ENCODE peak calls at places on chromosomes 2 and 18, in five cellular contexts. Y is pulmonary artery endothelial cell; Q is effector memory CD4-positive, alpha-beta T cell; L is mesothelial cell of epicardium; W is NCI-H1092. U is an unnamed sample.

GRCh38 chr2:189293164-189293563 is 113.6 kb upstream of the COL5A2 start:
- DNase-seq in Y (no peak), Q (no peak), L (no peak), W (no peak), U (no peak)

GRCh38 chr2:222410534-222410933 is 13.8 kb upstream of the SGPP2 start:
- DNase-seq in Y (no peak), Q (no peak), L (no peak), W (no peak), U (no peak)

GRCh38 chr2:61439241-61440002 is 31.5 kb downstream of the USP34 start:
- DNase-seq in Y (no peak), Q (no peak), L (no peak), W (no peak), U (no peak)

GRCh38 chr2:16619576-16620245 is 45.9 kb downstream of the CYRIA start:
- DNase-seq in Y (no peak), Q (no peak), L (no peak), W (no peak), U (no peak)

GRCh38 chr2:19532797-19533196 is 174.4 kb upstream of the OSR1 start:
- DNase-seq in Y (no peak), Q (no peak), L (no peak), W (no peak), U (no peak)

GRCh38 chr2:120856421-120856862 is 120.8 kb downstream of the GLI2 start:
- DNase-seq in Y (no peak), Q (no peak), L (no peak), W (no peak), U (no peak)

GRCh38 chr2:161085041-161085598 is 75.1 kb upstream of the TANK start:
- DNase-seq in Y (peak; percentile 55), Q (no peak), L (no peak), W (no peak), U (peak; percentile 86)

GRCh38 chr2:29420484-29420883 is 305.3 kb downstream of the CLIP4 start:
- DNase-seq in Y (no peak), Q (no peak), L (no peak), W (no peak), U (no peak)

GRCh38 chr2:71943238-71944182 is 204.2 kb downstream of the CYP26B1 start:
- DNase-seq in Y (no peak), Q (no peak), L (no peak), W (no peak), U (no peak)

GRCh38 chr2:19228720-19229119 is 129.7 kb downstream of the OSR1 start:
- DNase-seq in Y (no peak), Q (no peak), L (no peak), W (no peak), U (no peak)

GRCh38 chr18:75896865-75897264 is 469.4 kb upstream of the SMIM21 start:
- DNase-seq in Y (no peak), Q (no peak), L (no peak), W (peak; percentile 59), U (no peak)

GRCh38 chr2:50077190-50077589 is 922.9 kb upstream of the FSHR start:
- DNase-seq in Y (no peak), Q (no peak), L (no peak), W (no peak), U (no peak)

GRCh38 chr18:6731197-6731596 is 1.7 kb downstream of the ARHGAP28 start:
- DNase-seq in Y (no peak), Q (no peak), L (no peak), W (no peak), U (no peak)

GRCh38 chr2:205696541-205697441 is 14.5 kb downstream of the NRP2 start:
- DNase-seq in Y (no peak), Q (no peak), L (peak; percentile 48), W (no peak), U (peak; percentile 61)

U was measured in dermis microvascular lymphatic vessel endothelial cell.